ENCODE peak calls at places on chromosomes 3 and 15, in eight cellular contexts. V is WTC11, C is fibroblast of mammary gland, N is astrocyte of the spinal cord, I is thoracic aorta, K is brain microvascular endothelial cell, L is ovary, G is neural progenitor cell. E is an unnamed sample.

GRCh38 chr3:64022451-64023186 is 675 bp downstream of the PSMD6 start:
- DNase-seq in C (peak), K (no peak), V (no peak), N (no peak), G (no peak), L (no peak), I (no peak), E (no peak)

GRCh38 chr3:169861871-169862270 is 7.9 kb downstream of the LRRC31 start:
- DNase-seq in G (peak), L (no peak), K (no peak), V (peak), C (no peak), I (no peak), N (no peak), E (no peak)

GRCh38 chr15:93298901-93299300 is 209.9 kb upstream of the RGMA start:
- DNase-seq in V (no peak), G (no peak), N (no peak), K (no peak), L (no peak), C (peak), I (no peak), E (no peak)

GRCh38 chr15:74053941-74054529 is 28.3 kb downstream of the GOLGA6A start:
- DNase-seq in G (peak), K (peak), I (no peak), C (peak), L (peak), V (peak), N (peak), E (peak)

GRCh38 chr3:98188553-98188952 is 22.1 kb downstream of the OR5H15 start:
- DNase-seq in I (no peak), G (peak), L (no peak), C (no peak), N (no peak), K (no peak), V (no peak), E (peak)

GRCh38 chr3:114899186-114899931 is 247.7 kb downstream of the ZBTB20 start:
- DNase-seq in I (no peak), N (peak), K (no peak), C (no peak), L (no peak), V (no peak), G (peak), E (no peak)

GRCh38 chr15:70060214-70061085 is 37.3 kb downstream of the TLE3 start:
- DNase-seq in C (no peak), G (no peak), N (no peak), K (no peak), I (no peak), L (no peak), V (peak), E (no peak)

GRCh38 chr15:99455796-99456160 is 110.0 kb upstream of the MEF2A start:
- DNase-seq in K (no peak), C (no peak), N (no peak), I (no peak), V (no peak), L (no peak), G (no peak), E (peak)

GRCh38 chr15:68408526-68408925 is 23.4 kb downstream of the ITGA11 start:
- DNase-seq in G (no peak), N (no peak), I (no peak), K (no peak), C (no peak), V (no peak), L (no peak), E (no peak)

GRCh38 chr15:69562564-69562963 is 109.9 kb downstream of the RPLP1 start:
- DNase-seq in G (no peak), N (no peak), I (no peak), C (no peak), K (no peak), V (no peak), L (no peak), E (no peak)

GRCh38 chr3:194285024-194285858 is 65.9 kb downstream of the CPN2 start:
- DNase-seq in I (no peak), L (no peak), G (no peak), N (peak), K (no peak), C (peak), V (peak), E (no peak)

GRCh38 chr15:31733424-31733823 is 296.9 kb upstream of the CHRNA7 start:
- DNase-seq in V (no peak), C (no peak), N (no peak), L (no peak), K (no peak), I (no peak), G (no peak), E (no peak)

GRCh38 chr3:52246728-52247454 is 1.3 kb downstream of the PPM1M start:
- DNase-seq in G (no peak), N (no peak), V (no peak), I (no peak), L (no peak), C (no peak), K (no peak), E (peak)

GRCh38 chr3:64131755-64132154 is 93.5 kb downstream of the PRICKLE2 start:
- DNase-seq in V (no peak), L (no peak), I (no peak), C (no peak), K (no peak), N (no peak), G (no peak), E (no peak)

GRCh38 chr15:68352401-68353062 is 75.0 kb downstream of the FEM1B start:
- DNase-seq in G (no peak), K (peak), C (peak), I (peak), V (no peak), L (peak), N (peak), E (no peak)

GRCh38 chr3:33787328-33788009 is 11.0 kb upstream of the PDCD6IP start:
- DNase-seq in K (peak), I (peak), L (peak), V (peak), G (peak), N (peak), C (peak), E (peak)

GRCh38 chr3:123331006-123331405 is 117.9 kb downstream of the ADCY5 start:
- DNase-seq in L (peak), V (no peak), I (no peak), G (peak), K (no peak), N (no peak), C (no peak), E (no peak)

GRCh38 chr15:28023933-28024888 is 74.9 kb downstream of the OCA2 start:
- DNase-seq in I (no peak), N (no peak), L (no peak), V (no peak), G (no peak), C (no peak), K (no peak), E (no peak)

GRCh38 chr15:63950911-63951481 is 95.3 kb downstream of the DAPK2 start:
- DNase-seq in G (no peak), C (peak), K (peak), N (peak), L (no peak), V (no peak), I (no peak), E (no peak)

GRCh38 chr3:66572938-66573710 is 72.3 kb upstream of the LRIG1 start:
- DNase-seq in K (no peak), G (peak), L (no peak), N (no peak), V (peak), I (no peak), C (no peak), E (peak)

GRCh38 chr15:64009798-64010241 is 36.5 kb downstream of the DAPK2 start:
- DNase-seq in V (no peak), K (peak), N (peak), C (peak), L (no peak), I (no peak), G (no peak), E (no peak)

GRCh38 chr15:69075467-69075866 is 61.0 kb downstream of the NOX5 start:
- DNase-seq in C (no peak), I (no peak), K (no peak), G (no peak), V (no peak), L (no peak), N (no peak), E (no peak)

GRCh38 chr3:43222594-43222993 is 63.7 kb upstream of the SNRK start:
- DNase-seq in G (no peak), V (no peak), C (no peak), I (no peak), L (no peak), K (no peak), N (no peak), E (no peak)

GRCh38 chr3:40653878-40654277 is 129.1 kb downstream of the ZNF621 start:
- DNase-seq in G (no peak), V (no peak), N (no peak), K (no peak), C (no peak), I (no peak), L (no peak), E (no peak)

GRCh38 chr15:92687183-92687582 is 31.6 kb upstream of the FAM174B start:
- DNase-seq in L (no peak), I (no peak), C (no peak), V (no peak), K (no peak), N (peak), G (no peak), E (no peak)

GRCh38 chr3:100257601-100258000 is 3.2 kb upstream of the TBC1D23 start:
- DNase-seq in N (peak), C (peak), V (no peak), I (no peak), L (no peak), G (no peak), K (no peak), E (no peak)

GRCh38 chr3:11583226-11583625 is 60.5 kb downstream of the VGLL4 start:
- DNase-seq in N (no peak), V (no peak), K (no peak), L (no peak), C (no peak), G (no peak), I (no peak), E (no peak)

GRCh38 chr15:63531586-63531985 is 27.2 kb downstream of the USP3 start:
- DNase-seq in G (no peak), N (no peak), I (no peak), V (peak), K (no peak), C (no peak), L (no peak), E (no peak)

GRCh38 chr3:23406576-23406975 is 203.4 kb downstream of the UBE2E2 start:
- DNase-seq in C (no peak), L (no peak), K (no peak), V (no peak), N (peak), G (no peak), I (no peak), E (no peak)

GRCh38 chr3:189845069-189845468 is 213.9 kb downstream of the TP63 start:
- DNase-seq in V (no peak), L (no peak), I (no peak), G (no peak), C (no peak), K (no peak), N (no peak), E (no peak)

GRCh38 chr3:140375002-140375401 is 302.9 kb upstream of the TRIM42 start:
- DNase-seq in I (no peak), G (no peak), N (no peak), C (peak), V (no peak), L (no peak), K (no peak), E (no peak)

GRCh38 chr3:114144909-114145688 is 33.8 kb downstream of the DRD3 start:
- DNase-seq in G (no peak), K (peak), I (peak), N (peak), V (no peak), C (peak), L (no peak), E (no peak)

GRCh38 chr3:45506751-45507391 is 87.7 kb upstream of the LIMD1 start:
- DNase-seq in K (no peak), I (no peak), C (no peak), G (no peak), L (no peak), N (no peak), V (no peak), E (no peak)

GRCh38 chr15:74170845-74171578 is 2.5 kb upstream of the ISLR start:
- DNase-seq in N (no peak), G (no peak), I (no peak), V (no peak), L (no peak), K (no peak), C (no peak), E (no peak)

GRCh38 chr3:39275052-39275451 is 4.8 kb downstream of the CX3CR1 start:
- DNase-seq in G (no peak), K (no peak), C (no peak), N (no peak), I (no peak), V (no peak), L (no peak), E (no peak)

GRCh38 chr3:126340081-126340511 is 17.1 kb downstream of the KLF15 start:
- DNase-seq in L (peak), I (peak), G (no peak), C (peak), V (peak), K (no peak), N (no peak), E (no peak)

GRCh38 chr3:111936191-111936841 is 42.5 kb upstream of the ABHD10 start:
- DNase-seq in G (no peak), L (no peak), N (peak), V (no peak), I (no peak), K (peak), C (peak), E (no peak)

GRCh38 chr3:46660543-46661523 is 32.6 kb downstream of the ALS2CL start:
- DNase-seq in N (no peak), L (no peak), I (no peak), K (no peak), G (no peak), V (no peak), C (no peak), E (peak)
- TF ChIP-seq CTCF in N (no peak), L (no peak), I (no peak), K (no peak), G (no peak), V (no peak), C (no peak), E (no peak)

GRCh38 chr3:180017846-180018245 is 18.9 kb downstream of the PEX5L start:
- DNase-seq in L (no peak), I (no peak), G (no peak), N (no peak), K (no peak), V (no peak), C (no peak), E (no peak)

GRCh38 chr3:180018588-180018987 is 18.1 kb downstream of the PEX5L start:
- DNase-seq in C (no peak), N (no peak), V (no peak), I (no peak), G (peak), K (no peak), L (no peak), E (peak)
- TF ChIP-seq CTCF in C (no peak), N (no peak), V (no peak), I (no peak), G (peak), K (no peak), L (no peak), E (peak)

GRCh38 chr3:86785381-86785780 is 205.6 kb downstream of the VGLL3 start:
- DNase-seq in I (no peak), G (no peak), K (no peak), L (no peak), V (no peak), C (peak), N (peak), E (no peak)
- TF ChIP-seq CTCF in I (peak), G (peak), K (peak), L (no peak), V (no peak), C (peak), N (peak), E (no peak)

DNA sequence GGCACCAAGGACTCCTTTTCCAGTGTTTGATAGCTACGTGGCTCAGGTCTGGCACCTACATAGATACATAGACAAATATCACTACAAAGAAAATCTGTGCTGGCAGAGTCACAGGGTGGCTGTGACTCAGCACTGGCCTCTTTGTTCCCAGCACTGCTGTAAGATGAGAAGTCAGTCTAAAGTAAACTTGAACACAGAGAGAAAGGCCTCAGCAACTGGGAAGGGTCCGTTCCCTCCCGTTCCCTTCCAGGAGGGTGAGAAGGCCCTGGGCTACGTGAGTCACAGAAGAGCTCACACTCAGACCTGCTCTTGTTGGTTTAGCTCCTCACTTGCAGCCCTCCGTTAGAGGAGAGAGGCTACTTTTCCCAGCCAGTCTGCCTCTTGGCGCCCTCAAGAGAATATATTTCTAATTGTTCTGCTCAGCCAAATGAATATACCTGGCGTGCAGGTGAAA is 23.1 kb downstream of the ANXA2 start:
- DNase-seq in N (peak), L (no peak), K (peak), C (peak), I (peak), V (peak), G (peak), E (no peak)
- TF ChIP-seq CTCF in N (no peak), L (no peak), K (no peak), C (no peak), I (no peak), V (no peak), G (no peak), E (no peak)

GRCh38 chr15:90895571-90896117 is 7.5 kb upstream of the MAN2A2 start:
- DNase-seq in N (no peak), C (no peak), G (peak), K (no peak), I (no peak), V (no peak), L (no peak), E (no peak)
- TF ChIP-seq CTCF in N (peak), C (peak), G (peak), K (peak), I (no peak), V (no peak), L (no peak), E (no peak)

GRCh38 chr3:81695302-81695701 is 66.1 kb downstream of the GBE1 start:
- DNase-seq in C (no peak), N (no peak), G (no peak), I (no peak), L (no peak), K (no peak), V (no peak), E (no peak)

GRCh38 chr3:81684739-81685395 is 76.6 kb downstream of the GBE1 start:
- DNase-seq in I (no peak), K (peak), C (peak), G (no peak), N (peak), V (no peak), L (no peak), E (no peak)

GRCh38 chr3:81692766-81693165 is 68.7 kb downstream of the GBE1 start:
- DNase-seq in N (no peak), L (no peak), C (peak), V (no peak), G (no peak), K (no peak), I (no peak), E (no peak)

GRCh38 chr3:81689617-81690016 is 71.8 kb downstream of the GBE1 start:
- DNase-seq in I (no peak), G (no peak), V (peak), L (no peak), C (no peak), K (no peak), N (no peak), E (no peak)
- TF ChIP-seq CTCF in I (no peak), G (no peak), V (no peak), L (no peak), C (no peak), K (no peak), N (no peak), E (no peak)

E was measured in GM10248.